ENCODE peak calls at places on chromosomes 4 and X, in four cellular contexts. One of them, this sample, is unnamed. For H3K4me1 and H3K9me3, the result is how much of the 10 kb centered on the place peaks cover.

GRCh38 chr4:165905405-165906027 is 32.5 kb downstream of the TLL1 start:
- DNase-seq in BE2C: no peak
- DNase-seq in thoracic aorta: no peak
- DNase-seq in mesenchymal stem cell: no peak
- DNase-seq in this sample: no peak

GRCh38 chrX:133005038-133005437 is 46.6 kb upstream of the HS6ST2 start:
- DNase-seq in BE2C: no peak
- DNase-seq in thoracic aorta: no peak
- DNase-seq in mesenchymal stem cell: peak
- DNase-seq in this sample: no peak

GRCh38 chr4:15649914-15650545 is 5.1 kb downstream of the FBXL5 start:
- DNase-seq in BE2C: peak
- DNase-seq in thoracic aorta: no peak
- DNase-seq in mesenchymal stem cell: peak
- DNase-seq in this sample: no peak

GRCh38 chr4:95693594-95693993 is 144.8 kb upstream of the UNC5C start:
- DNase-seq in BE2C: peak
- DNase-seq in thoracic aorta: no peak
- DNase-seq in mesenchymal stem cell: peak
- DNase-seq in this sample: no peak

GRCh38 chr4:113049421-113050355 is at the start of gene ANK2:
- DNase-seq in BE2C: peak
- DNase-seq in thoracic aorta: no peak
- DNase-seq in mesenchymal stem cell: no peak
- DNase-seq in this sample: no peak

GRCh38 chrX:38805294-38806053 is 4.2 kb downstream of the MID1IP1 start:
- DNase-seq in BE2C: peak
- DNase-seq in thoracic aorta: no peak
- DNase-seq in mesenchymal stem cell: peak
- DNase-seq in this sample: no peak

GRCh38 chr4:145735330-145735638 is 55.3 kb downstream of the C4orf51 start:
- DNase-seq in BE2C: no peak
- DNase-seq in thoracic aorta: no peak
- DNase-seq in mesenchymal stem cell: peak
- DNase-seq in this sample: no peak

GRCh38 chr4:88765729-88766128 is 68.1 kb upstream of the NAP1L5 start:
- DNase-seq in BE2C: no peak
- DNase-seq in thoracic aorta: peak
- DNase-seq in mesenchymal stem cell: peak
- DNase-seq in this sample: no peak

GRCh38 chrX:70439016-70439415 is 5.6 kb upstream of the DLG3 start:
- DNase-seq in BE2C: no peak
- DNase-seq in thoracic aorta: no peak
- DNase-seq in mesenchymal stem cell: peak
- DNase-seq in this sample: no peak

GRCh38 chrX:55490974-55491373 is 1.3 kb upstream of the USP51 start:
- DNase-seq in BE2C: no peak
- DNase-seq in thoracic aorta: no peak
- DNase-seq in mesenchymal stem cell: no peak
- DNase-seq in this sample: no peak

GRCh38 chr4:36111180-36111579 is 133.1 kb downstream of the ARAP2 start:
- DNase-seq in BE2C: no peak
- DNase-seq in thoracic aorta: no peak
- DNase-seq in mesenchymal stem cell: no peak
- DNase-seq in this sample: no peak

GRCh38 chr4:189092596-189092995 is 848.1 kb upstream of the FRG1 start:
- DNase-seq in BE2C: no peak
- DNase-seq in thoracic aorta: no peak
- DNase-seq in mesenchymal stem cell: peak
- DNase-seq in this sample: no peak

GRCh38 chr4:42359686-42360085 is 37.6 kb upstream of the SHISA3 start:
- DNase-seq in BE2C: no peak
- DNase-seq in thoracic aorta: no peak
- DNase-seq in mesenchymal stem cell: no peak
- DNase-seq in this sample: no peak

GRCh38 chr4:170388255-170388654 is 298.5 kb upstream of the AADAT start:
- DNase-seq in BE2C: no peak
- DNase-seq in thoracic aorta: no peak
- DNase-seq in mesenchymal stem cell: no peak
- DNase-seq in this sample: no peak

GRCh38 chr4:80407246-80407645 is 71.7 kb downstream of the CFAP299 start:
- DNase-seq in BE2C: no peak
- DNase-seq in thoracic aorta: no peak
- DNase-seq in mesenchymal stem cell: no peak
- DNase-seq in this sample: no peak

GRCh38 chr4:38603652-38604051 is 60.3 kb upstream of the KLF3 start:
- DNase-seq in BE2C: no peak
- DNase-seq in thoracic aorta: no peak
- DNase-seq in mesenchymal stem cell: no peak
- DNase-seq in this sample: no peak

GRCh38 chrX:154374361-154375155 is at the start of gene FLNA:
- DNase-seq in BE2C: peak
- DNase-seq in thoracic aorta: no peak
- DNase-seq in mesenchymal stem cell: peak
- DNase-seq in this sample: no peak

GRCh38 chrX:16827225-16827624 is 41.0 kb downstream of the TXLNG start:
- DNase-seq in BE2C: no peak
- DNase-seq in thoracic aorta: no peak
- DNase-seq in mesenchymal stem cell: no peak
- DNase-seq in this sample: no peak

GRCh38 chrX:41705680-41706374 is 17.1 kb downstream of the GPR34 start:
- DNase-seq in BE2C: no peak
- DNase-seq in thoracic aorta: no peak
- DNase-seq in mesenchymal stem cell: no peak
- DNase-seq in this sample: no peak

GRCh38 chr4:82429728-82430192 is 502 bp downstream of the HNRNPDL start:
- DNase-seq in BE2C: no peak
- DNase-seq in thoracic aorta: no peak
- DNase-seq in mesenchymal stem cell: no peak
- DNase-seq in this sample: no peak

GRCh38 chr4:86960557-86960959 is 25.7 kb downstream of the AFF1 start:
- DNase-seq in BE2C: no peak
- DNase-seq in thoracic aorta: no peak
- DNase-seq in mesenchymal stem cell: peak
- DNase-seq in this sample: no peak

GRCh38 chrX:37787353-37787869 is 7.6 kb downstream of the CYBB start:
- DNase-seq in BE2C: no peak
- DNase-seq in thoracic aorta: no peak
- DNase-seq in mesenchymal stem cell: no peak
- DNase-seq in this sample: no peak

GRCh38 chr4:108031427-108032083 is 41.9 kb downstream of the HADH start:
- DNase-seq in BE2C: no peak
- DNase-seq in thoracic aorta: no peak
- DNase-seq in mesenchymal stem cell: peak
- DNase-seq in this sample: no peak

GRCh38 chr4:80184053-80184790 is 13.1 kb upstream of the PRDM8 start:
- DNase-seq in BE2C: peak
- DNase-seq in thoracic aorta: no peak
- DNase-seq in mesenchymal stem cell: peak
- DNase-seq in this sample: no peak

GRCh38 chrX:40897768-40898167 is 162.4 kb upstream of the MED14 start:
- DNase-seq in BE2C: no peak
- DNase-seq in thoracic aorta: no peak
- DNase-seq in mesenchymal stem cell: no peak
- DNase-seq in this sample: no peak

GRCh38 chr4:89752932-89753598 is 83.9 kb downstream of the SNCA start:
- DNase-seq in BE2C: peak
- DNase-seq in thoracic aorta: no peak
- DNase-seq in mesenchymal stem cell: peak
- DNase-seq in this sample: peak

GRCh38 chr4:56320293-56320692 is 67.0 kb downstream of the AASDH start:
- DNase-seq in BE2C: no peak
- DNase-seq in thoracic aorta: no peak
- DNase-seq in mesenchymal stem cell: no peak
- DNase-seq in this sample: no peak

GRCh38 chr4:162164881-162165528 is 1.2 kb upstream of the FSTL5 start:
- DNase-seq in BE2C: no peak
- DNase-seq in thoracic aorta: no peak
- DNase-seq in mesenchymal stem cell: no peak
- DNase-seq in this sample: no peak

GRCh38 chr4:138103597-138104461 is 138.3 kb downstream of the SLC7A11 start:
- DNase-seq in BE2C: no peak
- DNase-seq in thoracic aorta: no peak
- DNase-seq in mesenchymal stem cell: no peak
- DNase-seq in this sample: no peak

GRCh38 chr4:168304744-168305459 is 13.7 kb downstream of the DDX60 start:
- DNase-seq in BE2C: no peak
- DNase-seq in thoracic aorta: no peak
- DNase-seq in mesenchymal stem cell: peak
- DNase-seq in this sample: no peak

GRCh38 chr4:22688236-22688635 is 4.5 kb upstream of the GBA3 start:
- DNase-seq in BE2C: no peak
- DNase-seq in thoracic aorta: no peak
- DNase-seq in mesenchymal stem cell: no peak
- DNase-seq in this sample: no peak

GRCh38 chr4:140185725-140186124 is 31.7 kb upstream of the MAML3 start:
- DNase-seq in BE2C: no peak
- DNase-seq in thoracic aorta: no peak
- DNase-seq in mesenchymal stem cell: no peak
- DNase-seq in this sample: no peak
- H3K4me1 ChIP-seq in BE2C: under half
- H3K4me1 ChIP-seq in thoracic aorta: under half
- H3K4me1 ChIP-seq in mesenchymal stem cell: under half
- H3K4me1 ChIP-seq in this sample: under half

GRCh38 chr4:69735119-69735518 is 25.3 kb downstream of the SULT1B1 start:
- DNase-seq in BE2C: no peak
- DNase-seq in thoracic aorta: no peak
- DNase-seq in mesenchymal stem cell: no peak
- DNase-seq in this sample: no peak
- H3K9me3 ChIP-seq in BE2C: under half
- H3K9me3 ChIP-seq in thoracic aorta: under half
- H3K9me3 ChIP-seq in mesenchymal stem cell: under half
- H3K9me3 ChIP-seq in this sample: under half

GRCh38 chrX:43881410-43882293 is 598 bp downstream of the MAOB start:
- DNase-seq in BE2C: no peak
- DNase-seq in thoracic aorta: no peak
- DNase-seq in mesenchymal stem cell: no peak
- DNase-seq in this sample: no peak
- H3K4me3 ChIP-seq in BE2C: no peak
- H3K4me3 ChIP-seq in thoracic aorta: peak
- H3K4me3 ChIP-seq in mesenchymal stem cell: no peak
- H3K4me3 ChIP-seq in this sample: peak

GRCh38 chr4:148061795-148062194 is 329.9 kb downstream of the ARHGAP10 start:
- DNase-seq in BE2C: no peak
- DNase-seq in thoracic aorta: no peak
- DNase-seq in mesenchymal stem cell: no peak
- DNase-seq in this sample: no peak
- H3K4me1 ChIP-seq in BE2C: under half
- H3K4me1 ChIP-seq in thoracic aorta: under half
- H3K4me1 ChIP-seq in mesenchymal stem cell: under half
- H3K4me1 ChIP-seq in this sample: under half

DNA sequence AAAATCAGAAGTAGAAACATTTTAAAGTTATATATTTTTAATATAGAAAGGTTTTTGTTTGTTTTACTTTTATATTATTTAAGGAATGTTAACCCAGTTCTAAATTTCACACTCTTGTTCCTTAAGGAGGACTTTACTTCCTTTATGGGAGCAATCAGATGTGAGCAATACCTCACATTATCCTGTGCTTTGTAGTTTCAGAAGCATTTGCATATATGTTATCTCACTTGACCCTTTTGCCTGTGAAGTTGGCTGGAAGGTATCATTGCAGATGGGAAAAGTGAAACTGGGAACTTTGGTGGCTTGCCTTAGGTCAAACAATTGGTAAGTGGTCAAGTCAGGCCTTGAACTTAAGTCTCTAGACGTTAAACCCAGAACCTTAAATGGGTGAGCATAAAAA is 90.5 kb downstream of the AREG start:
- DNase-seq in BE2C: no peak
- DNase-seq in thoracic aorta: no peak
- DNase-seq in mesenchymal stem cell: no peak
- DNase-seq in this sample: no peak
- H3K9me3 ChIP-seq in BE2C: under half
- H3K9me3 ChIP-seq in thoracic aorta: under half
- H3K9me3 ChIP-seq in mesenchymal stem cell: under half
- H3K9me3 ChIP-seq in this sample: under half

This sample was measured in vagina.